ENCODE peak calls at places on chromosome 2, in seven cellular contexts. One of them, this sample, is unnamed.

GRCh38 chr2:158459161-158460003 is 2.6 kb downstream of the PKP4 start:
- DNase-seq in left cardiac atrium: no peak
- DNase-seq in cardiac fibroblast: no peak
- DNase-seq in epithelial cell of esophagus: peak; percentile 29
- DNase-seq in head of caudate nucleus: no peak
- DNase-seq in dorsolateral prefrontal cortex: no peak
- DNase-seq in uterus: no peak
- DNase-seq in this sample: no peak

GRCh38 chr2:226932443-226932842 is 96.6 kb downstream of the RHBDD1 start:
- DNase-seq in dorsolateral prefrontal cortex: no peak
- DNase-seq in epithelial cell of esophagus: peak; percentile 3
- DNase-seq in uterus: no peak
- DNase-seq in left cardiac atrium: no peak
- DNase-seq in head of caudate nucleus: no peak
- DNase-seq in cardiac fibroblast: no peak
- DNase-seq in this sample: no peak

GRCh38 chr2:88190808-88191721 is 20.9 kb downstream of the THNSL2 start:
- DNase-seq in uterus: no peak
- DNase-seq in epithelial cell of esophagus: peak; percentile 52
- DNase-seq in dorsolateral prefrontal cortex: no peak
- DNase-seq in head of caudate nucleus: peak; percentile 20
- DNase-seq in left cardiac atrium: no peak
- DNase-seq in cardiac fibroblast: peak; percentile 23
- DNase-seq in this sample: peak; percentile 64

GRCh38 chr2:3285901-3286645 is 91.5 kb downstream of the EIPR1 start:
- DNase-seq in head of caudate nucleus: no peak
- DNase-seq in uterus: no peak
- DNase-seq in cardiac fibroblast: no peak
- DNase-seq in dorsolateral prefrontal cortex: no peak
- DNase-seq in left cardiac atrium: no peak
- DNase-seq in epithelial cell of esophagus: peak; percentile 8
- DNase-seq in this sample: no peak

GRCh38 chr2:15768142-15769088 is 171.9 kb upstream of the MYCN start:
- DNase-seq in epithelial cell of esophagus: no peak
- DNase-seq in left cardiac atrium: no peak
- DNase-seq in cardiac fibroblast: no peak
- DNase-seq in head of caudate nucleus: no peak
- DNase-seq in uterus: no peak
- DNase-seq in dorsolateral prefrontal cortex: no peak
- DNase-seq in this sample: no peak

GRCh38 chr2:2960817-2961216 is 416.8 kb downstream of the EIPR1 start:
- DNase-seq in dorsolateral prefrontal cortex: no peak
- DNase-seq in head of caudate nucleus: no peak
- DNase-seq in cardiac fibroblast: no peak
- DNase-seq in epithelial cell of esophagus: no peak
- DNase-seq in left cardiac atrium: no peak
- DNase-seq in uterus: no peak
- DNase-seq in this sample: no peak

GRCh38 chr2:238925281-238925680 is 77.4 kb downstream of the TWIST2 start:
- DNase-seq in dorsolateral prefrontal cortex: no peak
- DNase-seq in epithelial cell of esophagus: no peak
- DNase-seq in left cardiac atrium: peak; percentile 15
- DNase-seq in cardiac fibroblast: no peak
- DNase-seq in head of caudate nucleus: no peak
- DNase-seq in uterus: no peak
- DNase-seq in this sample: no peak

GRCh38 chr2:12334289-12335003 is 382.3 kb upstream of the TRIB2 start:
- DNase-seq in head of caudate nucleus: no peak
- DNase-seq in epithelial cell of esophagus: peak; percentile 18
- DNase-seq in cardiac fibroblast: no peak
- DNase-seq in dorsolateral prefrontal cortex: no peak
- DNase-seq in left cardiac atrium: no peak
- DNase-seq in uterus: peak; percentile 24
- DNase-seq in this sample: peak; percentile 12

GRCh38 chr2:15142069-15142689 is 419.0 kb downstream of the NBAS start:
- DNase-seq in head of caudate nucleus: peak; percentile 47
- DNase-seq in left cardiac atrium: no peak
- DNase-seq in cardiac fibroblast: no peak
- DNase-seq in epithelial cell of esophagus: peak; percentile 67
- DNase-seq in dorsolateral prefrontal cortex: no peak
- DNase-seq in uterus: no peak
- DNase-seq in this sample: no peak

GRCh38 chr2:226050822-226051221 is 651.3 kb downstream of the NYAP2 start:
- DNase-seq in cardiac fibroblast: peak; percentile 50
- DNase-seq in uterus: no peak
- DNase-seq in head of caudate nucleus: no peak
- DNase-seq in epithelial cell of esophagus: peak; percentile 23
- DNase-seq in dorsolateral prefrontal cortex: no peak
- DNase-seq in left cardiac atrium: no peak
- DNase-seq in this sample: no peak

GRCh38 chr2:118856978-118857676 is 9.7 kb upstream of the EN1 start:
- DNase-seq in cardiac fibroblast: no peak
- DNase-seq in uterus: no peak
- DNase-seq in left cardiac atrium: no peak
- DNase-seq in head of caudate nucleus: no peak
- DNase-seq in epithelial cell of esophagus: no peak
- DNase-seq in dorsolateral prefrontal cortex: no peak
- DNase-seq in this sample: no peak

GRCh38 chr2:217954051-217954450 is 48.7 kb downstream of the TNS1 start:
- DNase-seq in left cardiac atrium: no peak
- DNase-seq in uterus: no peak
- DNase-seq in cardiac fibroblast: no peak
- DNase-seq in head of caudate nucleus: no peak
- DNase-seq in dorsolateral prefrontal cortex: no peak
- DNase-seq in epithelial cell of esophagus: no peak
- DNase-seq in this sample: no peak

GRCh38 chr2:237488901-237489860 is 2.1 kb downstream of the MLPH start:
- DNase-seq in head of caudate nucleus: no peak
- DNase-seq in left cardiac atrium: peak; percentile 12
- DNase-seq in cardiac fibroblast: peak; percentile 42
- DNase-seq in dorsolateral prefrontal cortex: no peak
- DNase-seq in epithelial cell of esophagus: peak; percentile 93
- DNase-seq in uterus: no peak
- DNase-seq in this sample: no peak

GRCh38 chr2:163528640-163529217 is 207.1 kb downstream of the FIGN start:
- DNase-seq in uterus: no peak
- DNase-seq in cardiac fibroblast: no peak
- DNase-seq in epithelial cell of esophagus: no peak
- DNase-seq in head of caudate nucleus: no peak
- DNase-seq in dorsolateral prefrontal cortex: no peak
- DNase-seq in left cardiac atrium: no peak
- DNase-seq in this sample: no peak

GRCh38 chr2:9024575-9024974 is 21.1 kb upstream of the MBOAT2 start:
- DNase-seq in dorsolateral prefrontal cortex: no peak
- DNase-seq in epithelial cell of esophagus: no peak
- DNase-seq in uterus: no peak
- DNase-seq in left cardiac atrium: no peak
- DNase-seq in head of caudate nucleus: no peak
- DNase-seq in cardiac fibroblast: no peak
- DNase-seq in this sample: no peak

GRCh38 chr2:36773947-36774346 is 77.4 kb downstream of the VIT start:
- DNase-seq in left cardiac atrium: no peak
- DNase-seq in cardiac fibroblast: no peak
- DNase-seq in head of caudate nucleus: no peak
- DNase-seq in dorsolateral prefrontal cortex: no peak
- DNase-seq in epithelial cell of esophagus: no peak
- DNase-seq in uterus: no peak
- DNase-seq in this sample: no peak

GRCh38 chr2:53452957-53453748 is 314.5 kb upstream of the CHAC2 start:
- DNase-seq in uterus: no peak
- DNase-seq in left cardiac atrium: no peak
- DNase-seq in epithelial cell of esophagus: no peak
- DNase-seq in cardiac fibroblast: no peak
- DNase-seq in dorsolateral prefrontal cortex: no peak
- DNase-seq in head of caudate nucleus: no peak
- DNase-seq in this sample: peak; percentile 60

GRCh38 chr2:176199902-176200301 is 11.4 kb downstream of the HOXD1 start:
- DNase-seq in epithelial cell of esophagus: no peak
- DNase-seq in dorsolateral prefrontal cortex: no peak
- DNase-seq in cardiac fibroblast: no peak
- DNase-seq in left cardiac atrium: no peak
- DNase-seq in uterus: no peak
- DNase-seq in head of caudate nucleus: no peak
- DNase-seq in this sample: no peak

GRCh38 chr2:229261599-229261998 is 9.5 kb downstream of the PID1 start:
- DNase-seq in cardiac fibroblast: no peak
- DNase-seq in head of caudate nucleus: no peak
- DNase-seq in epithelial cell of esophagus: no peak
- DNase-seq in left cardiac atrium: no peak
- DNase-seq in uterus: no peak
- DNase-seq in dorsolateral prefrontal cortex: no peak
- DNase-seq in this sample: no peak

GRCh38 chr2:182372661-182373060 is 54.2 kb downstream of the PDE1A start:
- DNase-seq in epithelial cell of esophagus: peak; percentile 94
- DNase-seq in uterus: peak; percentile 29
- DNase-seq in dorsolateral prefrontal cortex: no peak
- DNase-seq in head of caudate nucleus: no peak
- DNase-seq in left cardiac atrium: peak; percentile 24
- DNase-seq in cardiac fibroblast: peak; percentile 90
- DNase-seq in this sample: no peak